ENCODE peak calls at places on chromosomes 5 and 9, in six cellular contexts. W, H, F, S, L and K are unnamed samples.

GRCh38 chr5:158126442-158127399 is 267.8 kb upstream of the CLINT1 start:
- DNase-seq in S (no peak), L (no peak), W (no peak), H (no peak), F (no peak), K (no peak)

GRCh38 chr9:88803551-88804288 is 187.5 kb upstream of the S1PR3 start:
- DNase-seq in W (no peak), L (peak; percentile 37), F (no peak), H (no peak), S (no peak), K (no peak)

GRCh38 chr9:78213696-78214095 is 22.2 kb upstream of the CEP78 start:
- DNase-seq in S (no peak), H (no peak), W (no peak), F (no peak), L (peak; percentile 56), K (peak; percentile 10)

GRCh38 chr5:55582256-55582655 is 47.5 kb upstream of the PLPP1 start:
- DNase-seq in S (no peak), W (no peak), L (no peak), H (no peak), F (no peak), K (no peak)

GRCh38 chr5:157265714-157266285 is at the start of gene CYFIP2:
- DNase-seq in F (peak; percentile 90), W (no peak), H (no peak), S (no peak), L (no peak), K (no peak)

GRCh38 chr9:122498883-122499288 is 11.7 kb upstream of the OR1J2 start:
- DNase-seq in L (peak; percentile 58), W (peak; percentile 25), H (peak; percentile 52), F (no peak), S (no peak), K (peak; percentile 59)

GRCh38 chr9:114274217-114274616 is 48.7 kb upstream of the ORM1 start:
- DNase-seq in F (no peak), L (no peak), H (no peak), S (no peak), W (no peak), K (no peak)

GRCh38 chr5:33423018-33423630 is 17.6 kb upstream of the TARS1 start:
- DNase-seq in L (peak; percentile 88), F (no peak), W (no peak), S (no peak), H (no peak), K (peak; percentile 76)

GRCh38 chr9:124960409-124960752 is 19.5 kb upstream of the GOLGA1 start:
- DNase-seq in F (no peak), W (no peak), H (no peak), L (peak; percentile 16), S (no peak), K (peak; percentile 71)

GRCh38 chr5:61228691-61229280 is 66.5 kb upstream of the SMIM15 start:
- DNase-seq in W (no peak), L (peak; percentile 38), F (no peak), H (no peak), S (no peak), K (peak; percentile 55)

GRCh38 chr5:143893638-143894037 is 81.7 kb downstream of the HMHB1 start:
- DNase-seq in S (no peak), W (no peak), F (no peak), L (no peak), H (no peak), K (no peak)

GRCh38 chr9:136591191-136591752 is 45.4 kb upstream of the NOTCH1 start:
- DNase-seq in S (no peak), F (peak; percentile 40), H (no peak), W (no peak), L (no peak), K (no peak)

GRCh38 chr5:472076-472655 is 29.2 kb downstream of the EXOC3 start:
- DNase-seq in S (no peak), L (peak; percentile 13), F (peak; percentile 74), W (no peak), H (no peak), K (peak; percentile 24)

GRCh38 chr9:14303526-14303925 is 10.4 kb downstream of the NFIB start:
- DNase-seq in F (no peak), S (peak; percentile 95), H (no peak), W (no peak), L (no peak), K (no peak)

GRCh38 chr9:38062498-38063362 is 6.3 kb downstream of the SHB start:
- DNase-seq in H (no peak), F (no peak), W (no peak), L (peak; percentile 70), S (no peak), K (peak; percentile 66)

GRCh38 chr9:37036237-37037136 is 2.4 kb upstream of the PAX5 start:
- DNase-seq in W (no peak), H (no peak), S (no peak), L (peak; percentile 33), F (peak; percentile 73), K (no peak)

GRCh38 chr5:149857499-149857898 is 87.1 kb downstream of the PDE6A start:
- DNase-seq in L (no peak), S (peak; percentile 44), F (peak; percentile 92), H (peak; percentile 80), W (no peak), K (peak; percentile 70)

GRCh38 chr5:32866138-32866537 is 155.0 kb downstream of the NPR3 start:
- DNase-seq in W (no peak), L (peak; percentile 41), S (no peak), F (no peak), H (no peak), K (peak; percentile 19)

GRCh38 chr9:36426945-36427344 is 26.9 kb upstream of the RNF38 start:
- DNase-seq in W (no peak), L (no peak), H (no peak), F (no peak), S (no peak), K (no peak)

GRCh38 chr9:37914701-37915358 is 10.9 kb upstream of the SLC25A51 start:
- DNase-seq in F (no peak), L (no peak), W (no peak), H (no peak), S (no peak), K (no peak)

DNA sequence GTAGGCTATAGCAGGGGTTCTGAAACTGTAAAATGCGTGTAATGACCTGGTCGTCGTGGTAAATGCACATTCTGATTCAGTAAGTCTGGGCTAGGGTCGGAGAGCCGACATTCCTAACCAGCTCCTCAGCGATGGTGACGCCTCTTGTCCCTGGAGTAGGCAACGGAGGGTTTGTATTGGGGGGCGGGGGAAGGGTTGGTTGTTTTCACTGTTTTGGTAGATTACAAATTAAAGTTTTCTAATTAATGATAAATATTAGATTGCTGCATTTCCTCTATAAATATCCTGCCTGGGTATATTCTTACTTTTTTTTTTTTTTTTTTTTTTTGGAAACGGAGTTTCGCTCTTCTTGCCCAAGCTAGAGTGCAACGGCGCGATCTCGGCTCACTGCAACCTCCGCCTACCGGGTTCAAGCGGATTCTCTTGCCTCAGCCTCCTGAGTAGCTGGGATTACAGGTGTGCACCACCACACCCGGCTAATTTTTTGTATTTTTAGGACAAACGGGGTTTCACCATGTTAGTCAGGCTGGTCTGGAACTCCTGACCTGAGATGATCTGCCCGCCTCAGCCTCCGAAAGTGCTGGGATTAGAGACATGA is 566 bp upstream of the ALDH7A1 start:
- DNase-seq in S (no peak), L (no peak), H (no peak), F (no peak), W (no peak), K (no peak)
- TF ChIP-seq CTCF in S (no peak), L (no peak), H (peak; percentile 1), F (no peak), W (no peak), K (no peak)

GRCh38 chr5:111226556-111226955 is 2.4 kb downstream of the CAMK4 start:
- DNase-seq in L (no peak), W (no peak), F (no peak), H (no peak), S (no peak), K (no peak)

GRCh38 chr5:111225926-111226325 is 1.7 kb downstream of the CAMK4 start:
- DNase-seq in H (no peak), L (no peak), S (no peak), F (no peak), W (no peak), K (no peak)

GRCh38 chr5:111227226-111227782 is 3.1 kb downstream of the CAMK4 start:
- DNase-seq in W (no peak), L (no peak), F (no peak), S (no peak), H (no peak), K (no peak)

GRCh38 chr5:111229126-111229525 is 4.9 kb downstream of the CAMK4 start:
- DNase-seq in W (no peak), F (no peak), L (no peak), S (no peak), H (no peak), K (no peak)

DNA sequence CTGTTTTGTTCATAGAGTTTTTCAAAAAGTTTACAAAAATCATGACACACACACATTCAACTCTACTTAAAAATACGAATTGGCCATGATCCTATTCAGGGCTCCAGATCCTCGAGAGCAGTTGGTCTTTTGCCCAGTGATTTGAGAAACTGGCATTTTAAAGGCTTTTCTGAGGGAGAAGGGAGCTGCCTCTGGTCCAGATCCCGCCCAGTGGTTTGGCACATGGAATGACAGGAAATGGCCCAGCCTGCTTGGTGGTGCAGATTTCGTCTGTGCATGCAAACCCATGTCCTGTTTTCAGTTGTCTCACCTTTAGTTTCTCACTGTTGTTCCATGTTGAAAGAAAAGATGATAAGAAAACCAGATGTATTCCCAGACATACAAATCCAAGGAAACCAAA is 3.6 kb downstream of the CAMK4 start:
- DNase-seq in F (peak; percentile 68), L (peak; percentile 85), S (no peak), W (no peak), H (no peak), K (peak; percentile 25)
- H3K4me3 ChIP-seq in F (no peak overlapping the region), L (no peak overlapping the region), S (no peak overlapping the region), W (no peak overlapping the region), H (no peak overlapping the region), K (no peak overlapping the region)

GRCh38 chr5:139638090-139638735 is 9.9 kb upstream of the CXXC5 start:
- DNase-seq in W (no peak), S (peak; percentile 77), H (no peak), F (peak; percentile 90), L (peak; percentile 74), K (peak; percentile 75)

GRCh38 chr5:139639619-139640431 is 8.3 kb upstream of the CXXC5 start:
- DNase-seq in F (no peak), S (no peak), L (no peak), W (no peak), H (no peak), K (peak; percentile 43)

GRCh38 chr5:139637438-139638089 is 10.6 kb upstream of the CXXC5 start:
- DNase-seq in F (peak; percentile 90), S (peak; percentile 81), L (peak; percentile 82), W (no peak), H (peak; percentile 74), K (peak; percentile 74)

GRCh38 chr5:139640432-139641115 is 7.6 kb upstream of the CXXC5 start:
- DNase-seq in W (no peak), F (peak; percentile 50), H (no peak), S (no peak), L (no peak), K (no peak)

GRCh38 chr5:139638736-139639618 is 9.2 kb upstream of the CXXC5 start:
- DNase-seq in L (no peak), W (no peak), F (no peak), H (no peak), S (no peak), K (no peak)
- TF ChIP-seq CTCF in L (no peak), W (no peak), F (no peak), H (no peak), S (no peak), K (no peak)

DNA sequence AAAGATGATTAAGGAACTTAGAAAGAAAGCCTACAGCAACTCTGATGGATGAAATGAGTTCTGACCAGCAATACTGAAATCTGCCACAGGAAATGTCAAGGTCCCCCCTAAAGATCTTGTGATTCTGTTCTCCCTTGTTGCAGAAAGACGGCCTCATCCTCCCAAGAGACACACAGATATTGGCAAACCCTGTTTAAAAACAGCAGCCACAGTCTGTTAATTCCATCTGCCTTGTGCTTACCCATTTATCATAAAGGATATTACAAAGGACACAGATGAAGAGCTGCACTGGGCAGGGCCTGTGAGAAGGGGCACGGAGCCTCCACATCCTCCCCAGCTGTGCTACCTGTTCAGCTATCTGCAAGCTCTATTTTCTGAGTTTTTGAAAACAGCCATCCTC is 15.2 kb downstream of the RAPGEF1 start:
- DNase-seq in S (no peak), W (no peak), F (no peak), H (no peak), L (no peak), K (no peak)
- H3K4me3 ChIP-seq in S (no peak overlapping the region), W (no peak overlapping the region), F (no peak overlapping the region), H (no peak overlapping the region), L (no peak overlapping the region), K (no peak overlapping the region)